ENCODE peak calls at places on chromosome 12, in nine cellular contexts. G is NCI-H1694; A is stimulated activated CD4-positive, alpha-beta T cell treated with anti-CD3 and anti-CD28 coated beads, Interleukin-15, amount 100 ng/mL, for 24 hours; I is CD8-positive, alpha-beta T cell; F is brain microvascular endothelial cell; B is GM04504; J is tibial nerve; P is left ventricle myocardium superior; D is mesenchymal stem cell. U is an unnamed sample.

GRCh38 chr12:11944321-11944720 is 126.4 kb upstream of the BCL2L14 start:
- DNase-seq in I (no peak), D (no peak), F (no peak), B (no peak), P (no peak), A (no peak), J (no peak), G (no peak), U (no peak)

GRCh38 chr12:68416826-68417225 is 84.7 kb upstream of the MDM1 start:
- DNase-seq in I (no peak), B (no peak), F (no peak), G (no peak), J (no peak), D (no peak), P (no peak), A (no peak), U (peak)

GRCh38 chr12:9333129-9333528 is 124.9 kb upstream of the PZP start:
- DNase-seq in J (no peak), D (no peak), G (no peak), A (no peak), B (no peak), I (no peak), P (no peak), F (no peak), U (no peak)

GRCh38 chr12:12599750-12600643 is 11.7 kb upstream of the CREBL2 start:
- DNase-seq in F (no peak), A (no peak), B (no peak), J (no peak), P (no peak), D (no peak), G (no peak), I (no peak), U (peak)

GRCh38 chr12:59023861-59024424 is 103.6 kb upstream of the LRIG3 start:
- DNase-seq in A (no peak), P (no peak), I (no peak), F (no peak), B (no peak), D (no peak), J (no peak), G (no peak), U (no peak)

GRCh38 chr12:13135336-13136178 is 32.1 kb upstream of the GSG1 start:
- DNase-seq in A (no peak), G (no peak), B (peak), P (no peak), I (no peak), J (no peak), F (peak), D (peak), U (peak)

GRCh38 chr12:113268621-113269020 is 47.4 kb downstream of the TPCN1 start:
- DNase-seq in I (no peak), D (no peak), J (no peak), B (no peak), F (no peak), A (no peak), P (no peak), G (no peak), U (no peak)

GRCh38 chr12:62834406-62834805 is 100.5 kb downstream of the PPM1H start:
- DNase-seq in G (no peak), A (no peak), F (no peak), J (no peak), I (no peak), D (no peak), P (peak), B (no peak), U (no peak)

GRCh38 chr12:40157307-40157706 is 51.4 kb upstream of the SLC2A13 start:
- DNase-seq in A (no peak), G (no peak), I (no peak), J (no peak), B (no peak), F (no peak), P (no peak), D (no peak), U (no peak)

GRCh38 chr12:3289702-3290101 is 201.3 kb upstream of the PRMT8 start:
- DNase-seq in A (no peak), B (no peak), G (no peak), I (no peak), P (no peak), D (no peak), F (no peak), J (no peak), U (no peak)

GRCh38 chr12:117045175-117045997 is 53.8 kb downstream of the TESC start:
- DNase-seq in F (no peak), D (no peak), B (no peak), P (no peak), I (no peak), G (peak), A (no peak), J (no peak), U (no peak)

GRCh38 chr12:120862664-120863063 is 41.5 kb downstream of the SPPL3 start:
- DNase-seq in I (no peak), F (no peak), B (no peak), A (no peak), G (no peak), P (no peak), D (no peak), J (no peak), U (no peak)

GRCh38 chr12:6337958-6338406 is 3.9 kb downstream of the TNFRSF1A start:
- DNase-seq in B (no peak), I (no peak), F (no peak), G (no peak), J (no peak), D (peak), A (no peak), P (no peak), U (peak)

GRCh38 chr12:101785671-101786070 is 45.1 kb downstream of the GNPTAB start:
- DNase-seq in D (no peak), I (no peak), P (no peak), J (no peak), F (no peak), B (no peak), G (no peak), A (no peak), U (no peak)

GRCh38 chr12:131872154-131873046 is 22.0 kb upstream of the ULK1 start:
- DNase-seq in J (no peak), F (peak), I (no peak), P (no peak), B (peak), D (peak), G (no peak), A (no peak), U (no peak)

GRCh38 chr12:124335426-124336183 is 40.7 kb downstream of the RFLNA start:
- DNase-seq in A (no peak), F (no peak), B (no peak), I (no peak), G (no peak), J (no peak), P (no peak), D (no peak), U (no peak)

GRCh38 chr12:65229441-65229840 is 49.0 kb upstream of the MSRB3 start:
- DNase-seq in J (no peak), F (peak), I (no peak), D (peak), A (no peak), P (no peak), G (no peak), B (peak), U (peak)

GRCh38 chr12:4272014-4272975 is 1.3 kb upstream of the CCND2 start:
- DNase-seq in B (no peak), D (peak), P (peak), J (peak), F (peak), I (peak), G (no peak), A (peak), U (peak)

GRCh38 chr12:52082988-52083637 is 3.6 kb downstream of the SMIM41 start:
- DNase-seq in D (peak), B (peak), P (peak), J (no peak), F (peak), I (peak), A (peak), G (peak), U (peak)

GRCh38 chr12:19095869-19096480 is 33.6 kb upstream of the PLEKHA5 start:
- DNase-seq in P (no peak), F (peak), A (no peak), G (no peak), D (peak), J (no peak), I (no peak), B (no peak), U (peak)

GRCh38 chr12:32877670-32878459 is 18.7 kb downstream of the PKP2 start:
- DNase-seq in P (peak), A (no peak), J (no peak), B (no peak), I (no peak), F (no peak), G (peak), D (peak), U (no peak)

GRCh38 chr12:115354007-115354452 is 670.1 kb upstream of the TBX3 start:
- DNase-seq in F (peak), P (peak), B (peak), G (no peak), A (no peak), J (peak), D (peak), I (no peak), U (peak)

GRCh38 chr12:6722863-6723262 is 983 bp upstream of the COPS7A start:
- DNase-seq in I (no peak), G (no peak), P (no peak), A (no peak), B (no peak), D (no peak), F (no peak), J (no peak), U (no peak)

GRCh38 chr12:5085896-5086295 is 42.2 kb downstream of the KCNA5 start:
- DNase-seq in P (no peak), F (peak), G (no peak), J (no peak), B (peak), D (peak), A (no peak), I (no peak), U (no peak)

GRCh38 chr12:64825143-64826011 is 930 bp downstream of the TBC1D30 start:
- DNase-seq in J (no peak), D (no peak), G (peak), P (no peak), I (no peak), A (peak), F (no peak), B (no peak), U (no peak)

GRCh38 chr12:24948452-24948815 is 467 bp downstream of the BCAT1 start:
- DNase-seq in D (peak), A (peak), G (peak), I (no peak), F (no peak), P (no peak), B (no peak), J (no peak), U (peak)

GRCh38 chr12:53499261-53500118 is at the start of gene MAP3K12:
- DNase-seq in F (peak), B (no peak), D (peak), J (peak), I (peak), A (peak), P (peak), G (no peak), U (peak)

GRCh38 chr12:39420043-39420442 is 22.9 kb downstream of the KIF21A start:
- DNase-seq in B (no peak), G (no peak), P (no peak), A (no peak), J (no peak), F (no peak), D (no peak), I (no peak), U (no peak)

GRCh38 chr12:106106892-106107291 is 31.9 kb downstream of the NUAK1 start:
- DNase-seq in A (no peak), G (no peak), J (no peak), P (no peak), B (no peak), F (peak), I (no peak), D (peak), U (peak)

GRCh38 chr12:9615420-9616135 is 7.9 kb upstream of the KLRB1 start:
- DNase-seq in F (no peak), B (no peak), A (no peak), G (no peak), J (no peak), I (no peak), P (no peak), D (no peak), U (no peak)

GRCh38 chr12:30462249-30462648 is 233.4 kb downstream of the IPO8 start:
- DNase-seq in I (no peak), G (no peak), J (no peak), P (no peak), D (no peak), F (no peak), A (no peak), B (no peak), U (no peak)

GRCh38 chr12:120999191-121000120 is 16.8 kb downstream of the C12orf43 start:
- DNase-seq in F (no peak), G (no peak), B (no peak), J (no peak), I (no peak), D (no peak), A (no peak), P (no peak), U (no peak)

GRCh38 chr12:49340971-49341776 is 4.2 kb upstream of the C1QL4 start:
- DNase-seq in B (no peak), D (no peak), A (no peak), G (no peak), F (no peak), J (no peak), I (no peak), P (no peak), U (no peak)

GRCh38 chr12:113862570-113863454 is 103.3 kb downstream of the RBM19 start:
- DNase-seq in A (no peak), I (no peak), B (peak), D (peak), F (peak), G (no peak), P (no peak), J (no peak), U (peak)

GRCh38 chr12:88142610-88142991 is 494 bp downstream of the TMTC3 start:
- DNase-seq in F (no peak), A (peak), I (peak), P (peak), G (no peak), B (no peak), D (no peak), J (no peak), U (no peak)

GRCh38 chr12:10615532-10615931 is 2.1 kb upstream of the MAGOHB start:
- DNase-seq in G (no peak), D (peak), I (no peak), J (no peak), F (no peak), A (no peak), B (no peak), P (no peak), U (no peak)

U was measured in NCI-H226.